ENCODE peak calls at places on chromosomes 4 and X, in four cellular contexts. One of them, this sample, is unnamed.
A peak's percentile ranks its signal among the peaks of the same experiment; 100 is the strongest.

GRCh38 chr4:110621839-110622751 is 782 bp downstream of the PITX2 start:
- DNase-seq in AG20443: no peak
- DNase-seq in BJ: no peak
- DNase-seq in stimulated activated CD8-positive, alpha-beta memory T cell treated with anti-CD3 and anti-CD28 coated beads, Interleukin-2, amount 100 ng/mL, for 48 hours: no peak
- DNase-seq in this sample: no peak

GRCh38 chrX:120262781-120263719 is 12.4 kb downstream of the ZBTB33 start:
- DNase-seq in AG20443: no peak
- DNase-seq in BJ: no peak
- DNase-seq in stimulated activated CD8-positive, alpha-beta memory T cell treated with anti-CD3 and anti-CD28 coated beads, Interleukin-2, amount 100 ng/mL, for 48 hours: no peak
- DNase-seq in this sample: no peak

GRCh38 chr4:96729641-96730040 is 889.7 kb downstream of the PDHA2 start:
- DNase-seq in AG20443: no peak
- DNase-seq in BJ: no peak
- DNase-seq in stimulated activated CD8-positive, alpha-beta memory T cell treated with anti-CD3 and anti-CD28 coated beads, Interleukin-2, amount 100 ng/mL, for 48 hours: no peak
- DNase-seq in this sample: no peak

GRCh38 chr4:99572527-99573240 is 1.9 kb upstream of the MTTP start:
- DNase-seq in AG20443: no peak
- DNase-seq in BJ: peak; percentile 33
- DNase-seq in stimulated activated CD8-positive, alpha-beta memory T cell treated with anti-CD3 and anti-CD28 coated beads, Interleukin-2, amount 100 ng/mL, for 48 hours: no peak
- DNase-seq in this sample: no peak

GRCh38 chrX:13994104-13994503 is 35.6 kb downstream of the GEMIN8 start:
- DNase-seq in AG20443: no peak
- DNase-seq in BJ: no peak
- DNase-seq in stimulated activated CD8-positive, alpha-beta memory T cell treated with anti-CD3 and anti-CD28 coated beads, Interleukin-2, amount 100 ng/mL, for 48 hours: no peak
- DNase-seq in this sample: no peak

GRCh38 chr4:181863846-181864245 is 379.4 kb upstream of the TENM3 start:
- DNase-seq in AG20443: no peak
- DNase-seq in BJ: no peak
- DNase-seq in stimulated activated CD8-positive, alpha-beta memory T cell treated with anti-CD3 and anti-CD28 coated beads, Interleukin-2, amount 100 ng/mL, for 48 hours: no peak
- DNase-seq in this sample: no peak

GRCh38 chr4:120769227-120769626 is 153.3 kb downstream of the PRDM5 start:
- DNase-seq in AG20443: peak; percentile 49
- DNase-seq in BJ: no peak
- DNase-seq in stimulated activated CD8-positive, alpha-beta memory T cell treated with anti-CD3 and anti-CD28 coated beads, Interleukin-2, amount 100 ng/mL, for 48 hours: no peak
- DNase-seq in this sample: no peak

GRCh38 chr4:95585016-95585695 is 36.4 kb upstream of the UNC5C start:
- DNase-seq in AG20443: no peak
- DNase-seq in BJ: no peak
- DNase-seq in stimulated activated CD8-positive, alpha-beta memory T cell treated with anti-CD3 and anti-CD28 coated beads, Interleukin-2, amount 100 ng/mL, for 48 hours: no peak
- DNase-seq in this sample: no peak

GRCh38 chr4:53536328-53536727 is 55.0 kb downstream of the LNX1 start:
- DNase-seq in AG20443: no peak
- DNase-seq in BJ: no peak
- DNase-seq in stimulated activated CD8-positive, alpha-beta memory T cell treated with anti-CD3 and anti-CD28 coated beads, Interleukin-2, amount 100 ng/mL, for 48 hours: no peak
- DNase-seq in this sample: no peak

GRCh38 chr4:48340276-48340904 is 939 bp upstream of the SLAIN2 start:
- DNase-seq in AG20443: peak; percentile 46
- DNase-seq in BJ: no peak
- DNase-seq in stimulated activated CD8-positive, alpha-beta memory T cell treated with anti-CD3 and anti-CD28 coated beads, Interleukin-2, amount 100 ng/mL, for 48 hours: no peak
- DNase-seq in this sample: no peak

GRCh38 chr4:22003878-22004277 is 55.3 kb upstream of the KCNIP4 start:
- DNase-seq in AG20443: no peak
- DNase-seq in BJ: no peak
- DNase-seq in stimulated activated CD8-positive, alpha-beta memory T cell treated with anti-CD3 and anti-CD28 coated beads, Interleukin-2, amount 100 ng/mL, for 48 hours: no peak
- DNase-seq in this sample: no peak

GRCh38 chr4:30619679-30620078 is 100.5 kb upstream of the PCDH7 start:
- DNase-seq in AG20443: no peak
- DNase-seq in BJ: no peak
- DNase-seq in stimulated activated CD8-positive, alpha-beta memory T cell treated with anti-CD3 and anti-CD28 coated beads, Interleukin-2, amount 100 ng/mL, for 48 hours: no peak
- DNase-seq in this sample: no peak

GRCh38 chr4:143443728-143444127 is 69.8 kb upstream of the SMARCA5 start:
- DNase-seq in AG20443: no peak
- DNase-seq in BJ: no peak
- DNase-seq in stimulated activated CD8-positive, alpha-beta memory T cell treated with anti-CD3 and anti-CD28 coated beads, Interleukin-2, amount 100 ng/mL, for 48 hours: no peak
- DNase-seq in this sample: no peak

GRCh38 chrX:17009856-17010650 is 63.6 kb downstream of the REPS2 start:
- DNase-seq in AG20443: no peak
- DNase-seq in BJ: no peak
- DNase-seq in stimulated activated CD8-positive, alpha-beta memory T cell treated with anti-CD3 and anti-CD28 coated beads, Interleukin-2, amount 100 ng/mL, for 48 hours: no peak
- DNase-seq in this sample: no peak

GRCh38 chr4:152032722-152033131 is 271.9 kb upstream of the GATB start:
- DNase-seq in AG20443: peak; percentile 86
- DNase-seq in BJ: peak; percentile 37
- DNase-seq in stimulated activated CD8-positive, alpha-beta memory T cell treated with anti-CD3 and anti-CD28 coated beads, Interleukin-2, amount 100 ng/mL, for 48 hours: no peak
- DNase-seq in this sample: no peak

GRCh38 chr4:173516621-173517612 is 13.1 kb downstream of the HAND2 start:
- DNase-seq in AG20443: no peak
- DNase-seq in BJ: no peak
- DNase-seq in stimulated activated CD8-positive, alpha-beta memory T cell treated with anti-CD3 and anti-CD28 coated beads, Interleukin-2, amount 100 ng/mL, for 48 hours: no peak
- DNase-seq in this sample: no peak

GRCh38 chrX:32532282-32532681 is 679.1 kb downstream of the DMD start:
- DNase-seq in AG20443: no peak
- DNase-seq in BJ: no peak
- DNase-seq in stimulated activated CD8-positive, alpha-beta memory T cell treated with anti-CD3 and anti-CD28 coated beads, Interleukin-2, amount 100 ng/mL, for 48 hours: no peak
- DNase-seq in this sample: no peak

GRCh38 chrX:47992093-47992375 is 11.8 kb downstream of the ZNF182 start:
- DNase-seq in AG20443: no peak
- DNase-seq in BJ: no peak
- DNase-seq in stimulated activated CD8-positive, alpha-beta memory T cell treated with anti-CD3 and anti-CD28 coated beads, Interleukin-2, amount 100 ng/mL, for 48 hours: no peak
- DNase-seq in this sample: no peak

GRCh38 chr4:57077550-57078311 is 32.5 kb downstream of the IGFBP7 start:
- DNase-seq in AG20443: no peak
- DNase-seq in BJ: no peak
- DNase-seq in stimulated activated CD8-positive, alpha-beta memory T cell treated with anti-CD3 and anti-CD28 coated beads, Interleukin-2, amount 100 ng/mL, for 48 hours: no peak
- DNase-seq in this sample: no peak

GRCh38 chr4:119647558-119647957 is 19.0 kb upstream of the PDE5A start:
- DNase-seq in AG20443: peak; percentile 50
- DNase-seq in BJ: no peak
- DNase-seq in stimulated activated CD8-positive, alpha-beta memory T cell treated with anti-CD3 and anti-CD28 coated beads, Interleukin-2, amount 100 ng/mL, for 48 hours: no peak
- DNase-seq in this sample: no peak

GRCh38 chr4:7299908-7300710 is 107.8 kb downstream of the SORCS2 start:
- DNase-seq in AG20443: no peak
- DNase-seq in BJ: no peak
- DNase-seq in stimulated activated CD8-positive, alpha-beta memory T cell treated with anti-CD3 and anti-CD28 coated beads, Interleukin-2, amount 100 ng/mL, for 48 hours: no peak
- DNase-seq in this sample: no peak

GRCh38 chr4:901192-901910 is 30.8 kb downstream of the GAK start:
- DNase-seq in AG20443: no peak
- DNase-seq in BJ: no peak
- DNase-seq in stimulated activated CD8-positive, alpha-beta memory T cell treated with anti-CD3 and anti-CD28 coated beads, Interleukin-2, amount 100 ng/mL, for 48 hours: no peak
- DNase-seq in this sample: no peak

GRCh38 chrX:135974279-135974856 is 580 bp upstream of the MMGT1 start:
- DNase-seq in AG20443: no peak
- DNase-seq in BJ: no peak
- DNase-seq in stimulated activated CD8-positive, alpha-beta memory T cell treated with anti-CD3 and anti-CD28 coated beads, Interleukin-2, amount 100 ng/mL, for 48 hours: peak; percentile 43
- DNase-seq in this sample: no peak

GRCh38 chrX:129495941-129496340 is 27.3 kb downstream of the SMARCA1 start:
- DNase-seq in AG20443: no peak
- DNase-seq in BJ: no peak
- DNase-seq in stimulated activated CD8-positive, alpha-beta memory T cell treated with anti-CD3 and anti-CD28 coated beads, Interleukin-2, amount 100 ng/mL, for 48 hours: no peak
- DNase-seq in this sample: no peak

GRCh38 chr4:124804041-124804440 is 91.5 kb upstream of the ANKRD50 start:
- DNase-seq in AG20443: no peak
- DNase-seq in BJ: no peak
- DNase-seq in stimulated activated CD8-positive, alpha-beta memory T cell treated with anti-CD3 and anti-CD28 coated beads, Interleukin-2, amount 100 ng/mL, for 48 hours: no peak
- DNase-seq in this sample: no peak

GRCh38 chr4:176359590-176359989 is 39.8 kb downstream of the SPCS3 start:
- DNase-seq in AG20443: peak; percentile 86
- DNase-seq in BJ: peak; percentile 89
- DNase-seq in stimulated activated CD8-positive, alpha-beta memory T cell treated with anti-CD3 and anti-CD28 coated beads, Interleukin-2, amount 100 ng/mL, for 48 hours: no peak
- DNase-seq in this sample: no peak

GRCh38 chrX:140050906-140051305 is 85.6 kb upstream of the CXorf66 start:
- DNase-seq in AG20443: peak; percentile 9
- DNase-seq in BJ: no peak
- DNase-seq in stimulated activated CD8-positive, alpha-beta memory T cell treated with anti-CD3 and anti-CD28 coated beads, Interleukin-2, amount 100 ng/mL, for 48 hours: no peak
- DNase-seq in this sample: no peak

GRCh38 chrX:82711432-82711831 is 796.7 kb upstream of the POU3F4 start:
- DNase-seq in AG20443: no peak
- DNase-seq in BJ: no peak
- DNase-seq in stimulated activated CD8-positive, alpha-beta memory T cell treated with anti-CD3 and anti-CD28 coated beads, Interleukin-2, amount 100 ng/mL, for 48 hours: no peak
- DNase-seq in this sample: no peak

GRCh38 chr4:94636004-94636403 is 121.8 kb upstream of the BMPR1B start:
- DNase-seq in AG20443: no peak
- DNase-seq in BJ: no peak
- DNase-seq in stimulated activated CD8-positive, alpha-beta memory T cell treated with anti-CD3 and anti-CD28 coated beads, Interleukin-2, amount 100 ng/mL, for 48 hours: no peak
- DNase-seq in this sample: no peak